ENCODE peak calls at places on chromosomes 2 and 18, in five cellular contexts. U, V, Y, Q and X are unnamed samples.

GRCh38 chr2:176455865-176456291 is 186.6 kb downstream of the MTX2 start:
- DNase-seq in Q (peak), Y (peak), V (peak), U (peak), X (no peak)

GRCh38 chr2:54233832-54234649 is 22.0 kb downstream of the TSPYL6 start:
- DNase-seq in V (no peak), U (no peak), Y (no peak), Q (no peak), X (no peak)

GRCh38 chr18:2641638-2642037 is 13.9 kb upstream of the SMCHD1 start:
- DNase-seq in Y (no peak), U (no peak), Q (no peak), V (peak), X (peak)

GRCh38 chr2:36861896-36862295 is 104.4 kb downstream of the STRN start:
- DNase-seq in Q (no peak), Y (no peak), U (no peak), V (no peak), X (no peak)

GRCh38 chr2:172510582-172510981 is 45.3 kb upstream of the PDK1 start:
- DNase-seq in U (no peak), Y (no peak), Q (no peak), V (no peak), X (no peak)

GRCh38 chr2:172098650-172099471 is 3.8 kb downstream of the DLX2 start:
- DNase-seq in V (peak), Q (peak), Y (peak), U (peak), X (no peak)

GRCh38 chr2:19738707-19739106 is 163.1 kb downstream of the TTC32 start:
- DNase-seq in Q (no peak), U (no peak), Y (no peak), V (peak), X (no peak)

GRCh38 chr18:60020107-60020925 is 120.5 kb downstream of the PMAIP1 start:
- DNase-seq in V (peak), Q (no peak), U (no peak), Y (peak), X (no peak)

GRCh38 chr2:67888351-67889005 is 174.3 kb downstream of the C1D start:
- DNase-seq in Q (no peak), Y (no peak), U (no peak), V (no peak), X (no peak)

GRCh38 chr2:172196768-172197322 is 94.1 kb upstream of the DLX2 start:
- DNase-seq in Y (no peak), V (peak), U (no peak), Q (no peak), X (no peak)

GRCh38 chr2:38224821-38225450 is 149.0 kb upstream of the CYP1B1 start:
- DNase-seq in U (no peak), Y (peak), V (no peak), Q (peak), X (no peak)

GRCh38 chr2:235433860-235434259 is 60.0 kb upstream of the AGAP1 start:
- DNase-seq in V (peak), Y (no peak), Q (no peak), U (no peak), X (no peak)

GRCh38 chr18:61984293-61984692 is 91.5 kb upstream of the RNF152 start:
- DNase-seq in V (no peak), U (no peak), Q (no peak), Y (no peak), X (no peak)

GRCh38 chr2:98346259-98347236 is at the start of gene CNGA3:
- DNase-seq in U (peak), Y (peak), Q (peak), V (peak), X (no peak)

GRCh38 chr2:197125000-197125399 is 185.6 kb downstream of the ANKRD44 start:
- DNase-seq in U (no peak), V (peak), Q (no peak), Y (no peak), X (no peak)

GRCh38 chr18:36028859-36029258 is 38.5 kb downstream of the RPRD1A start:
- DNase-seq in V (no peak), Q (no peak), Y (no peak), U (no peak), X (no peak)

GRCh38 chr18:23532848-23533247 is 29.5 kb downstream of the RMC1 start:
- DNase-seq in Y (no peak), Q (no peak), U (no peak), V (no peak), X (no peak)

GRCh38 chr18:79481041-79481790 is 85.5 kb downstream of the NFATC1 start:
- DNase-seq in V (no peak), Y (no peak), Q (no peak), U (no peak), X (no peak)

GRCh38 chr18:77131652-77132368 is 773 bp downstream of the MBP start:
- DNase-seq in Y (peak), U (peak), Q (peak), V (peak), X (peak)

GRCh38 chr2:28338046-28338753 is 54.5 kb upstream of the FOSL2 start:
- DNase-seq in V (peak), U (no peak), Y (peak), Q (no peak), X (no peak)

GRCh38 chr2:160035125-160035524 is 27.3 kb downstream of the PLA2R1 start:
- DNase-seq in Y (no peak), U (no peak), Q (no peak), V (no peak), X (no peak)

GRCh38 chr2:8796878-8797550 is 40.4 kb downstream of the KIDINS220 start:
- DNase-seq in V (no peak), Y (no peak), U (no peak), Q (no peak), X (no peak)

GRCh38 chr2:172100080-172101007 is 2.4 kb downstream of the DLX2 start:
- DNase-seq in Y (peak), U (peak), Q (peak), V (peak), X (no peak)

GRCh38 chr18:40810371-40810770 is 1144.7 kb upstream of the PIK3C3 start:
- DNase-seq in Y (no peak), U (no peak), Q (no peak), V (peak), X (no peak)

GRCh38 chr18:39311111-39311712 is 1745.6 kb upstream of the CELF4 start:
- DNase-seq in U (no peak), Q (no peak), Y (no peak), V (no peak), X (no peak)

GRCh38 chr2:16275131-16275530 is 334.8 kb downstream of the MYCN start:
- DNase-seq in V (no peak), Y (no peak), Q (no peak), U (no peak), X (no peak)

GRCh38 chr2:38073211-38074005 is 2.5 kb downstream of the CYP1B1 start:
- DNase-seq in Y (peak), U (no peak), V (no peak), Q (peak), X (no peak)

GRCh38 chr2:232689152-232689910 is 7.8 kb upstream of the GIGYF2 start:
- DNase-seq in Y (no peak), U (peak), Q (no peak), V (no peak), X (no peak)

GRCh38 chr2:157842106-157842879 is 33.8 kb downstream of the ACVR1 start:
- DNase-seq in Q (no peak), Y (no peak), V (no peak), U (no peak), X (no peak)

GRCh38 chr2:157841485-157841884 is 34.6 kb downstream of the ACVR1 start:
- DNase-seq in V (no peak), Y (no peak), U (no peak), Q (no peak), X (no peak)

GRCh38 chr2:157839162-157839801 is 36.8 kb downstream of the ACVR1 start:
- DNase-seq in Q (peak), V (peak), U (peak), Y (peak), X (no peak)

GRCh38 chr2:157839822-157840221 is 36.3 kb downstream of the ACVR1 start:
- DNase-seq in U (peak), Y (peak), Q (no peak), V (no peak), X (no peak)

DNA sequence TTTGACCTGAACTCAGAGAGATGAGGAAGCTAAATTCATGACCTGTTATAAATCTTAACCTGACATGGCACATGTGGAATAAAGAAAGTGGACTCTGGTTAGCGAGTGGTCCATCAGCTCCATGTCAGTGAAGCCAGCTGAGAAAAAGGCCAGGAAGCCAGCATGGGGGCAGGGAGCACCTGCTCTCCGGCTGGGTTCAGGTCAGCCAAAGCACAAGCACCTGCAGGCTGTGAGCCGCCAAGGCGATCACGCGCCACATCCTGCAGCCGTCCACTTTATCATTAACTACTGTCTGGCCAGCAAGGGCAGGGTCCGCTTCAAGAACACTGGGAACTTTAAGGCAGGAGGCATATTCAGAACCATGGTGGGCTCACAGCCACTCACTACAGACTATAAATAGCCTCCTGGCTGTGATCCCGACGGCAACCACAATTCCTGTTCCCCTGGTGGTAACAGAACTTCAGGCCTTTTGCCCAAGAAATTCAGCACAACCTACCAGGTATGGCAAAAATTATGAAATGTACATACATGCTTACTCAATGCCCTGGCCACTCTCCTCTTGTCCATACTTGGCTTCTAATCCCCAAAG is 35.5 kb downstream of the ACVR1 start:
- DNase-seq in Y (no peak), V (no peak), Q (no peak), U (no peak), X (no peak)
- TF ChIP-seq EZH2phosphoT487 in Y (no peak), V (no peak), Q (no peak), U (no peak), X (no peak)

GRCh38 chr2:145760781-145761649 is 1241.1 kb upstream of the ZEB2 start:
- DNase-seq in U (no peak), Y (peak), V (peak), Q (peak), X (no peak)
- TF ChIP-seq EZH2phosphoT487 in U (no peak), Y (no peak), V (no peak), Q (no peak), X (no peak)

GRCh38 chr2:127150996-127151395 is 44.0 kb upstream of the BIN1 start:
- DNase-seq in Y (no peak), Q (no peak), V (no peak), U (no peak), X (no peak)

GRCh38 chr2:127146820-127147502 is 40.0 kb upstream of the BIN1 start:
- DNase-seq in Y (peak), U (no peak), Q (no peak), V (peak), X (no peak)

GRCh38 chr2:127146071-127146725 is 39.2 kb upstream of the BIN1 start:
- DNase-seq in V (no peak), Y (no peak), U (no peak), Q (no peak), X (no peak)

GRCh38 chr2:127145255-127145899 is 38.4 kb upstream of the BIN1 start:
- DNase-seq in Q (no peak), Y (no peak), V (peak), U (no peak), X (no peak)

DNA sequence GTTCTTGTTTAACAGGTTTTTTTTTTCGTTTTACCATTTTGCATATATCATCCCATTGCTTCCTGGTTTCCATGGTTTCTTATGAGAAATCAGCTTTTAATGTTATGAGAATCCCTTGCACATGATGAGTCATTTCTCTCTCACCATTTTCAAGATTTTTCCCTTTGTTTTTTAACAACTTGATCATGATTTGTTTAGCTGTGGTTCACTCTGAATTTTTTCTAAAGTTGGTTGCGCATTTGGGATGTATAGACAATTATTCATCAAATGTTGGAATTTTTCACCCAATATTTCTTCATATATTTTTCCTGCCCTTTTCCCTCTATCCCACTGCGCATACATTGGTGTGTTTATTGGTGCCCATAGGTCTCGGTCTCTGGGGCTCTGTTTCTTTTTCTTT is 42.4 kb upstream of the BIN1 start:
- DNase-seq in Y (no peak), Q (no peak), V (peak), U (no peak), X (no peak)
- TF ChIP-seq EZH2phosphoT487 in Y (no peak), Q (no peak), V (no peak), U (no peak), X (no peak)

GRCh38 chr2:239756392-239757153 is 268.6 kb downstream of the NDUFA10 start:
- DNase-seq in V (no peak), U (no peak), Y (no peak), Q (no peak), X (no peak)
- TF ChIP-seq EZH2phosphoT487 in V (no peak), U (no peak), Y (no peak), Q (no peak), X (no peak)